ENCODE peak calls at places on chromosome 6, in nine cellular contexts. H, X, L, V, I, P, Z, M and D are unnamed samples.

GRCh38 chr6:167825759-167826229 is 917 bp upstream of the AFDN start:
- DNase-seq in X (peak; percentile 91), P (no peak), L (no peak), Z (no peak), M (peak; percentile 75), H (peak; percentile 84), I (peak; percentile 85), V (peak; percentile 90), D (no peak)

GRCh38 chr6:151495380-151495779 is 1.6 kb downstream of the CCDC170 start:
- DNase-seq in X (no peak), P (no peak), H (no peak), I (no peak), V (peak; percentile 57), L (no peak), Z (no peak), M (no peak), D (no peak)

GRCh38 chr6:72547020-72547419 is 74.8 kb upstream of the KCNQ5 start:
- DNase-seq in L (no peak), I (no peak), M (no peak), Z (no peak), X (no peak), P (no peak), V (no peak), H (no peak), D (no peak)

GRCh38 chr6:67496191-67496590 is 1138.9 kb upstream of the ADGRB3 start:
- DNase-seq in P (no peak), Z (no peak), X (no peak), H (no peak), I (no peak), L (no peak), M (no peak), V (no peak), D (no peak)

GRCh38 chr6:42845327-42845694 is 34.1 kb upstream of the RPL7L1 start:
- DNase-seq in P (no peak), I (peak; percentile 71), X (no peak), L (no peak), H (no peak), Z (no peak), M (no peak), V (no peak), D (no peak)

GRCh38 chr6:112846711-112847110 is 499.6 kb downstream of the RFPL4B start:
- DNase-seq in H (no peak), L (no peak), I (no peak), M (no peak), V (no peak), P (no peak), X (no peak), Z (no peak), D (no peak)

GRCh38 chr6:69162811-69163210 is 527.7 kb downstream of the ADGRB3 start:
- DNase-seq in X (no peak), L (no peak), M (no peak), Z (no peak), I (no peak), V (no peak), H (no peak), P (no peak), D (no peak)

GRCh38 chr6:26032387-26033131 is 54.7 kb upstream of the HFE start:
- DNase-seq in X (no peak), P (no peak), I (peak; percentile 42), V (no peak), Z (no peak), M (no peak), H (no peak), L (no peak), D (peak; percentile 68)

GRCh38 chr6:16505711-16506362 is 255.4 kb downstream of the ATXN1 start:
- DNase-seq in H (no peak), X (no peak), I (peak; percentile 15), V (no peak), Z (no peak), P (no peak), L (no peak), M (peak; percentile 71), D (peak; percentile 16)

GRCh38 chr6:43203029-43203717 is 21.2 kb downstream of the CUL9 start:
- DNase-seq in M (peak; percentile 38), I (no peak), Z (no peak), V (no peak), L (no peak), X (no peak), P (no peak), H (no peak), D (no peak)

GRCh38 chr6:125983246-125983945 is 2.9 kb upstream of the TRMT11 start:
- DNase-seq in H (no peak), X (no peak), P (no peak), M (no peak), Z (no peak), V (no peak), I (no peak), L (no peak), D (peak; percentile 18)

GRCh38 chr6:4672772-4673171 is 103.4 kb upstream of the CDYL start:
- DNase-seq in X (no peak), I (no peak), L (no peak), Z (no peak), V (no peak), M (no peak), P (no peak), H (no peak), D (peak; percentile 24)

GRCh38 chr6:819122-819521 is 126.2 kb upstream of the EXOC2 start:
- DNase-seq in X (no peak), I (no peak), L (no peak), Z (no peak), V (no peak), M (no peak), H (no peak), P (no peak), D (no peak)

GRCh38 chr6:82095091-82095490 is 152.5 kb downstream of the IBTK start:
- DNase-seq in X (no peak), Z (no peak), V (no peak), I (no peak), M (no peak), H (no peak), L (no peak), P (no peak), D (no peak)

GRCh38 chr6:151723152-151723551 is 84.3 kb upstream of the ESR1 start:
- DNase-seq in L (no peak), H (no peak), I (no peak), X (no peak), M (no peak), P (no peak), Z (peak; percentile 7), V (no peak), D (no peak)

DNA sequence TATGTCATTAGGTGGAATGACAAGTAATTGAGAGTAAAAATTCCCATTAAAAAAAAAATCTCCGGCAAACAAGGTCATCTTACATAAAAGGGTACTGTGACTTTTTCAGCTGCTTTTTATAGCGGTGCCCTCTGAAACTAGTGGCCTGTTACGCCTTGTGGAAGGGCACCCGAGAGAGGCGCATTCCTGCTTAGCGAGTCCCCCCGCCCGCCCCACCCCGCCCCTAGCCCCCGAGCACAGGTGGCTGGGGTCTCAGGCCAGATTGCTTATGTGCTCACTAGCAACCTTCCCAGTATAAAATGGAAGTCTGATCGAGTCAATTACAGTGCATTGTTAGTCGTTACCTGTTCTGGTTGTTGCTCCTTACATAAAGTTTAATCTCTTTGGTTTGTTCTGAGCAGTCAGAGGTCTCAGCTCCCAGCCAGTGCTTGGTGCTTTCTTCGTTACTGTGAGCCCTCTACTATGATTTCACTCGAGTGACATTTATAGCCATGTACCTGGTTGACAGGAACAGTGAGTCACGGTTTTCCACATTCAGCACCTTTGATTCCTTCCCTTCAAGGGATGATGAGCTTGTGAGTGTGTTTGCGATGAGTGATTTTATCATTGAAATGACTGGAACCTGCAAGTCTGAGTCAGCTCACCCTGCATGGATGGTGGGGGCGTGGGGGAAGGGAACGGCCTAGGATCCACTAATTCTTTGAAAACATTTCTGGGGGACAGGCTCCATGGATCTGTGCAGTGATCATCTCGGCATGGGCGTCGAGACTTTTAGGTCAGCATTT is 47.6 kb downstream of the ZDHHC14 start:
- DNase-seq in V (no peak), L (no peak), X (no peak), I (no peak), H (no peak), Z (no peak), P (peak; percentile 30), M (no peak), D (no peak)
- TF ChIP-seq POLR2AphosphoS5 in V (no peak), L (no peak), X (no peak), I (no peak), H (no peak), Z (no peak), P (no peak), M (no peak), D (no peak)

GRCh38 chr6:109455161-109455501 is 441 bp downstream of the MICAL1 start:
- DNase-seq in M (no peak), X (no peak), Z (no peak), L (no peak), P (no peak), V (peak; percentile 88), H (no peak), I (peak; percentile 63), D (peak; percentile 22)
- TF ChIP-seq POLR2AphosphoS5 in M (no peak), X (no peak), Z (no peak), L (no peak), P (no peak), V (no peak), H (no peak), I (no peak), D (no peak)

DNA sequence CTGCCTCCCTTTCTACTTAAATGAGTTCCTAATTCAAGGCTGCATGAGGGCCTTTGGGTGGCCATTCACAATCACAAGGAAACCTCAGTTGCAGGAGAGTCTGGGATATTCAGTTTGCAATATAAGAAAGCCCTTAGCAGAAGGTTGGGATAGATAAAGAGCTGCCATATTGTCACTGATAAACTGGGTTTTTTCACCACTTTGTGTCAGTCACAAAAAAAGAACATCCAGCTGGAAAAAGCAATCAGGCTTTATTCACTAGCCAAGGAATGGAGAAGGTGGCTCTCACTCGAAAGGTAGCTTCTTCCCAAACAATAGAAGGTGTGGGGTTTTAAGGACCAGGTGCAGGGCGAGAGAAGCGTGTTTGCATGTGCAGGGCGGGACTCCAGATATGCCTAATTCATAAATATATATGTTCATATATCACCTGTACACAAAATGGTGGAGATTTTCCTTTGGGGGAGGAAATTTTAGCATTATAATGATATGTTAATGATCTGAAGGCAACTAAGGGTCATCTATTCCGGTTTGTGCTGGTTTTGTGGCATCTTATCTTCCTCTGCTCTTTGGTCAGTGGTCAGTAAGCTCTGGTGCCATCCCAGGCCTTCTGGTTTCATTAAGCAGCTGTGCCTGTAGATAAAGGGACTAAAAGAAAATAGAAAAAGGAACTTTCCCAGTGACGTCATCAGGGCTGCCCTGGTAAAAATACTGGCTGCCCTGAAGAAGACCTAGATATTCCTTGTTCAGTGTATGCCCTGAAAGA is 97.1 kb upstream of the IYD start:
- DNase-seq in L (no peak), X (no peak), H (no peak), P (no peak), I (no peak), V (no peak), Z (no peak), M (no peak), D (no peak)
- TF ChIP-seq POLR2AphosphoS5 in L (no peak), X (no peak), H (no peak), P (no peak), I (no peak), V (no peak), Z (no peak), M (no peak), D (no peak)

DNA sequence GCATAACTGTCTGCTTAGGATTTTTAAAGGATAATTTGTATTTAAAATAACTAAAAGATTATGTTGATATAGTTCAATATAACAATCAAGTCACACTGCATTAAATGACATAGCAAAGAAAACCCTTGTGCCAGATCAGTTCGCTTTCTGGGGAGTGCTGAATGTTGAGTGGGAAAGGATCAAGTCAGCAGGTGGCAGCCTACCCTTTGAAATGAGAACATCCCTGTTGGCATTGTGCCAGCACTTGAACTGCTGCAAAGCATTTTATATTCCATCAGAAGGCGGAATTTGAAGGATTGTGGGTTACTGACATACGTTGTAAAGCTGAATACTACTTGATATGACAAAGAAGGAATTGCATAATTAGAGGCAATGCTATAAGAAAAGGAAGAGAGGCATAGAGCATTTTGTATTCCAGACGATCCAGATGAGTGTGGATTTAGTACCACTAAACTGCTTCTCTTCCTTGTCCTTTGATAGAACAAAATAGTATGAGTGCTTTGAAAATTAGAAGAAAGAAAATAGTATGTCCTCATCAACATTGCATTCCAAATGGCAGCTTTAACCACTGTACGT is 26.6 kb downstream of the BCKDHB start:
- DNase-seq in M (peak; percentile 83), X (peak; percentile 48), I (peak; percentile 80), Z (no peak), P (no peak), V (no peak), L (no peak), H (peak; percentile 60), D (peak; percentile 58)
- TF ChIP-seq POLR2AphosphoS5 in M (peak; percentile 85), X (no peak), I (peak; percentile 86), Z (no peak), P (no peak), V (peak; percentile 14), L (peak; percentile 39), H (peak; percentile 55), D (no peak)